ENCODE peak calls at places on chromosomes 5 and 9, in four cellular contexts. J, I, H and P are unnamed samples. For H3K27me3, the result is how much of the 10 kb centered on the place peaks cover.

GRCh38 chr9:127558581-127559246 is 53.4 kb upstream of the STXBP1 start:
- DNase-seq in J (no peak), I (no peak), H (peak), P (no peak)

GRCh38 chr5:67941750-67942450 is 273.7 kb upstream of the PIK3R1 start:
- DNase-seq in J (no peak), I (no peak), H (no peak), P (no peak)

GRCh38 chr9:123723135-123723875 is 206.6 kb downstream of the DENND1A start:
- DNase-seq in J (no peak), I (no peak), H (no peak), P (no peak)

GRCh38 chr5:173717959-173718358 is 101.5 kb upstream of the BOD1 start:
- DNase-seq in J (no peak), I (no peak), H (no peak), P (no peak)

GRCh38 chr9:80218336-80218735 is 646.6 kb downstream of the TLE4 start:
- DNase-seq in J (no peak), I (no peak), H (no peak), P (no peak)

GRCh38 chr5:90096415-90097081 is 313.0 kb downstream of the CETN3 start:
- DNase-seq in J (no peak), I (no peak), H (peak), P (peak)

GRCh38 chr5:134175874-134176522 is 752 bp downstream of the SKP1 start:
- DNase-seq in J (no peak), I (no peak), H (peak), P (no peak)

GRCh38 chr9:116450378-116451139 is 236.5 kb upstream of the TRIM32 start:
- DNase-seq in J (no peak), I (peak), H (no peak), P (no peak)

GRCh38 chr5:59034498-59035186 is 451.8 kb downstream of the RAB3C start:
- DNase-seq in J (no peak), I (no peak), H (no peak), P (peak)

GRCh38 chr9:97633859-97634485 is 351 bp downstream of the NCBP1 start:
- DNase-seq in J (no peak), I (no peak), H (no peak), P (no peak)

DNA sequence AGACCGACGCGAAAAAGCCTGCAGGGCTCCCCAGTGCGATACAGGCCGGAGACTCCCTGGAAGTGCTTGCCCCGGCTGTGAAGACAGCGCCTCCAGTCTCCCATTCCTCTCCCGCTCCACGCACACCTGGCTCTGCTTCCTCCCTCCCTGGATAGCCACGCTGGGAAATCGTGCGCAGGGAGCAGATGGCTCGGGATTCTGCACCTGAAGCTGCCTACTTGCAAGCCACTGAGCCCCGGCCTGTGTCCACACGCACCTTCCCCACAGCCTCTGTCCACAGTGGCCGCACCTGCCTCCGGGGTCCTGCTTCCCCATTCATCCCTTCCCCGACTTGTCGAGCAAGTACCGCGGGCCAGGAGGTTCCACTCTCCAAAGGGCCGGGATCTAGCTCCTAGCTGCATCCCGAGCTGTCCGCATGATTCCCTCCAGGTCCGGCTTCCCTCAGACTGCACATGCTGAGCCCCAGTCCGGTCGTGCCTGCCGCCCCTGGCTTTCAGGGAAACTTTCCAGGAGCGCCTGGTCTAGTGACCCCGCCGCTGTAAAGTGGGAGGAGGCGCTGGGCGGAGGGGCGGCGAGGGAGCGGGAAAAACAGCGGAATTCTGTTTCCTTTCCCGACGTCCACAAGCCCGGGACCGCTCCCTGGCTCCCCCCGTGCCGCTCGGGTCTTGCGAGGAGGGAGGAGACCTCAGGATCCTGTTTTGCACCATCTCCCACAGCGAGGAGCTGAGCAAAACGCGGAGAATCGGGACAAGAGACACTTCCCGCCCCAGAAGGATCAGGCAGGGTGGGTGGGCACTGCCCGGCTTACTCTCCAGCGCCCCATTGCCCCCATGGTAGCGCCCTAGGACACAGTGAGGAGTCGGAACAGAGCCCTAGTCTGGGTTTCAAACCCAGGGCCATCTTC is 2.0 kb downstream of the SEMA6A start:
- DNase-seq in J (peak), I (peak), H (peak), P (peak)
- H3K4me3 ChIP-seq in J (peak), I (peak), H (peak), P (peak)

DNA sequence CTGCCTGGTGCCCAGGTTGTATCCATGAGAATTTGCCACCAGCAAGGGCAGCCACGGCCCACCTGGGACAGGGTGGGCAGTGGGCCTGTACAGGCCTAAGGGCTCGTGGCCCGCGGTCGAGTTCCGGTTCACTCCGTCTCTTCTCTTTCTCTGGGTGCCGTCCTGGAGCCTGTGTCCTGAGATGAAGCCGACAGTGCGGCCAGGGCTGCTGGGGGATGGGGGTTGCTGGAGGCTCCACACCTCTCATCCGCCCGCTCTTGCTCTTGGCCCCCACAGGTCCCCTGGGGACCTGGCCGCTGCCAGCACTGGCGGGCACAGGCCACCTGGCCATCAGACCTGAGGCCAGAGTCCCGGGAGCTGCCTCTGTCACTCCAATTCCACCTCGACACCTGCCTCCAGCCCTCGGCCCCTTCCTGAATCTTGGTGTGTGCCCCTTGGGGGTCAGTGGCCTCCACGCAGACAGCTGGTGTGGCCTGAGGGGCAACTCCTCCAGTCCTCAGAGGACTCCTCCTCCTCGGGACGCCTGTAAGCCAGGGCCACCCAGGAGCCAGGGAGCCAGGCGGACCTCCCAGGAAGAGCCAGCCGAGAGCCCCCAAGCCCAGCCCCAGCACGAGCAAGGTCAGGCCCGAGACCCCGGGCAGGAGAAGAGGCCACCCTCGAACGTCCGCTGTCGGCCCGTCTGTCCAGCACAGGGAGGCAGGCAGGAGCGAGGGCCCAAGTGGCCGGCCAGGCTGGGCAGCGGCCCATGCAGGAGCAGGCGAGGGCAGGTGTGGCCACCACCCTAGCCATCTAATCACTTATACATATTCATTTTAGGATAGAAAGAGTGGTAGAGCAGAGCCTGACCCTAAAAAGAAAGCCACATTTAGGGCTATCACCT is 5.2 kb downstream of the LRRC26 start:
- DNase-seq in J (no peak), I (no peak), H (no peak), P (no peak)
- H3K27me3 ChIP-seq in J (under half), I (half or more), H (half or more), P (under half)

GRCh38 chr9:4762108-4762888 is 21.3 kb upstream of the AK3 start:
- DNase-seq in J (peak), I (peak), H (peak), P (peak)
- H3K4me3 ChIP-seq in J (peak), I (peak), H (peak), P (no peak)

DNA sequence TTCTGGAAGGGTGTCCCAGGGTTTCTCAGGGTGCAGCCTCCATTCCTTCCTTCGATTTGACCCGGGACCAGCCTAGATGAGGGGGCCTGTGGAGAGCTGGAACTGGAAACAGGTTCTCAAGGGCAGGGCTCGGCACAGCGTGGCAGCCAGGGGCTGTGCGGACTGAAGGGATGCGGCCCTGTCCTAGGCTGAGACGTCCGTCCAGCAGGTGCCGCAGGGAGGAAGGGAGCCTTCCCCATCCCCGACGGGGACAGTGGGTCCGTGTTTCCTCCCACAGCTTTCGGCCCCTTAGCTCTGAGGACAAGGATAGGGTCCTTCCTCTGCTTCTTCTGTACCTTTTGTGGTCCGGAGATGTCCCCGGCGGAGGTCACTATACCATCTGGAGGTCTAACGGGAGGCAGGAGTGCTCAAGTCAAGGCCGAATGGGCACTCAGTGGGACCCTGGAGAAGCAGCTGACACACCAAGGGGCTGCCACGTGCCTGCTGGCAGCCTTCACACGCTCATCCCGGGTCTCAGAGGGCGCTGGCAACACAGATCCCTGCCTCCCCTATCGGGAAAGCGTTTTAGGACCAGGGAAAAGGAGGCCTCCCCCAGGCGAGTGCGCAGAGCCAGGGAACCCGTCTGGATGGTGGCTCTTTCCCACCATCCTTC is 49.9 kb downstream of the USP20 start:
- DNase-seq in J (peak), I (peak), H (peak), P (no peak)
- H3K27me3 ChIP-seq in J (under half), I (under half), H (under half), P (under half)